ENCODE peak calls at places on chromosomes 7 and 10, in four cellular contexts. One of them, this sample, is unnamed. For H3K27me3 and H3K79me2, the result is how much of the 10 kb centered on the place peaks cover.

GRCh38 chr7:77209479-77210139 is 10.0 kb upstream of the FGL2 start:
- DNase-seq in K562: no peak
- DNase-seq in HepG2: no peak
- DNase-seq in GM12878: no peak
- DNase-seq in this sample: no peak

GRCh38 chr7:142496545-142496991 is 238.7 kb upstream of the PRSS58 start:
- DNase-seq in K562: peak
- DNase-seq in HepG2: peak
- DNase-seq in GM12878: no peak
- DNase-seq in this sample: peak

GRCh38 chr7:139075031-139075652 is 34.4 kb downstream of the ZC3HAV1 start:
- DNase-seq in K562: peak
- DNase-seq in HepG2: peak
- DNase-seq in GM12878: peak
- DNase-seq in this sample: peak

GRCh38 chr10:113991091-113991860 is 52.4 kb upstream of the ADRB1 start:
- DNase-seq in K562: no peak
- DNase-seq in HepG2: no peak
- DNase-seq in GM12878: no peak
- DNase-seq in this sample: no peak

GRCh38 chr7:148872198-148872597 is 11.9 kb downstream of the EZH2 start:
- DNase-seq in K562: no peak
- DNase-seq in HepG2: no peak
- DNase-seq in GM12878: no peak
- DNase-seq in this sample: no peak

GRCh38 chr7:234041-234711 is 41.8 kb downstream of the FAM20C start:
- DNase-seq in K562: no peak
- DNase-seq in HepG2: no peak
- DNase-seq in GM12878: no peak
- DNase-seq in this sample: no peak

GRCh38 chr7:120989571-120990220 is 1.2 kb downstream of the CPED1 start:
- DNase-seq in K562: no peak
- DNase-seq in HepG2: no peak
- DNase-seq in GM12878: no peak
- DNase-seq in this sample: no peak

GRCh38 chr10:124627851-124628675 is 116.1 kb downstream of the FAM53B start:
- DNase-seq in K562: peak
- DNase-seq in HepG2: no peak
- DNase-seq in GM12878: no peak
- DNase-seq in this sample: no peak

GRCh38 chr10:77546048-77546447 is 91.6 kb downstream of the KCNMA1 start:
- DNase-seq in K562: no peak
- DNase-seq in HepG2: no peak
- DNase-seq in GM12878: no peak
- DNase-seq in this sample: no peak

GRCh38 chr10:133261726-133262325 is 14.8 kb downstream of the ADAM8 start:
- DNase-seq in K562: peak
- DNase-seq in HepG2: no peak
- DNase-seq in GM12878: no peak
- DNase-seq in this sample: peak

GRCh38 chr10:70775679-70776454 is 9.3 kb downstream of the TBATA start:
- DNase-seq in K562: no peak
- DNase-seq in HepG2: no peak
- DNase-seq in GM12878: no peak
- DNase-seq in this sample: no peak

GRCh38 chr7:97006146-97006950 is 995 bp downstream of the DLX6 start:
- DNase-seq in K562: no peak
- DNase-seq in HepG2: peak
- DNase-seq in GM12878: no peak
- DNase-seq in this sample: peak
- TF ChIP-seq MYC in K562: no peak
- TF ChIP-seq MYC in HepG2: no peak
- TF ChIP-seq MYC in GM12878: no peak
- TF ChIP-seq MYC in this sample: no peak

GRCh38 chr7:131943211-131943610 is 386.8 kb upstream of the PODXL start:
- DNase-seq in K562: no peak
- DNase-seq in HepG2: no peak
- DNase-seq in GM12878: no peak
- DNase-seq in this sample: no peak
- H3K27me3 ChIP-seq in K562: under half
- H3K27me3 ChIP-seq in HepG2: under half
- H3K27me3 ChIP-seq in GM12878: under half
- H3K27me3 ChIP-seq in this sample: under half

GRCh38 chr10:92328999-92329398 is 38.0 kb downstream of the MARCHF5 start:
- DNase-seq in K562: no peak
- DNase-seq in HepG2: no peak
- DNase-seq in GM12878: no peak
- DNase-seq in this sample: no peak
- H3K79me2 ChIP-seq in K562: under half
- H3K79me2 ChIP-seq in HepG2: under half
- H3K79me2 ChIP-seq in GM12878: under half
- H3K79me2 ChIP-seq in this sample: half or more

DNA sequence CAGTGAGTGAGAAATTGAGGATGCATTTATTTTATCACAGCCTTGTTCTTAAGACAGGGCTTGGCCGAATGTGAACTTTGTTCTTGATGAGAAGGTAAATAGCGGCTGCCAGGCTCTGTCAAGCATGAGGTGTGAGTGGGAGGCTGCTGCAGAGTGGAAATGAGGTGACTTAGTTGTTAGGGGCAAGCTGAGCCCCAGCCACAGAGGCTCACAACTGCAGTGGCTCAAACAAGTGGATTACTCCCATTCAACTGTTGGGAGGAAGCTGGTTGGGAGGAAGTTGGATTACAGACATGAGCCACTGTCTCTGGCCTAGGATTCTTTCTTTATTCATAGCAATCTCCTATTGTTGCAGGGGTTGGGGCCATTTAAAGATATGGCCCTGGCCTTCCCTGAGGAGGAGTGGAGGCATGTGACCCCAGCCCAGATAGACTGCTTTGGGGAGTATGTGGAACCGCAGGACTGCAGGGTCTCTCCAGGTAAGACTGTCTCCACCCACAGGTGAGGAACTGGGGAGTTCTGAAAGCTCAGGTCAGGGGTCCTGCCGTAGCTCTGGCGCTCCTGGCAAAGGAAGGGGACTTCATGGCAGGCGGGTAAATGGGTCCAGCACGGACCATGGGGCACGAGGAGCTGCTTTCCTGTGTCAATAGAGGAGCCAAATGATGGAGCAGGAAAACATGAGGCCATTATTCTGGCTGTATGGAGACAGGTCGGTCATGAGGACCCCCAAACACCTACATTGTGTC is 7.1 kb downstream of the ZSCAN25 start:
- DNase-seq in K562: no peak
- DNase-seq in HepG2: no peak
- DNase-seq in GM12878: no peak
- DNase-seq in this sample: no peak
- TF ChIP-seq MYC in K562: no peak
- TF ChIP-seq MYC in HepG2: no peak
- TF ChIP-seq MYC in GM12878: no peak
- TF ChIP-seq MYC in this sample: no peak

GRCh38 chr10:57982091-57982490 is 285.6 kb downstream of the IPMK start:
- DNase-seq in K562: no peak
- DNase-seq in HepG2: no peak
- DNase-seq in GM12878: no peak
- DNase-seq in this sample: no peak

GRCh38 chr10:57983226-57983870 is 284.3 kb downstream of the IPMK start:
- DNase-seq in K562: no peak
- DNase-seq in HepG2: no peak
- DNase-seq in GM12878: no peak
- DNase-seq in this sample: no peak

GRCh38 chr10:57977262-57977661 is 290.4 kb downstream of the IPMK start:
- DNase-seq in K562: no peak
- DNase-seq in HepG2: no peak
- DNase-seq in GM12878: no peak
- DNase-seq in this sample: no peak

GRCh38 chr10:57979466-57979865 is 288.2 kb downstream of the IPMK start:
- DNase-seq in K562: no peak
- DNase-seq in HepG2: no peak
- DNase-seq in GM12878: no peak
- DNase-seq in this sample: no peak

GRCh38 chr10:57979986-57980385 is 287.7 kb downstream of the IPMK start:
- DNase-seq in K562: no peak
- DNase-seq in HepG2: no peak
- DNase-seq in GM12878: no peak
- DNase-seq in this sample: no peak
- H3K27me3 ChIP-seq in K562: under half
- H3K27me3 ChIP-seq in HepG2: under half
- H3K27me3 ChIP-seq in GM12878: under half
- H3K27me3 ChIP-seq in this sample: under half

DNA sequence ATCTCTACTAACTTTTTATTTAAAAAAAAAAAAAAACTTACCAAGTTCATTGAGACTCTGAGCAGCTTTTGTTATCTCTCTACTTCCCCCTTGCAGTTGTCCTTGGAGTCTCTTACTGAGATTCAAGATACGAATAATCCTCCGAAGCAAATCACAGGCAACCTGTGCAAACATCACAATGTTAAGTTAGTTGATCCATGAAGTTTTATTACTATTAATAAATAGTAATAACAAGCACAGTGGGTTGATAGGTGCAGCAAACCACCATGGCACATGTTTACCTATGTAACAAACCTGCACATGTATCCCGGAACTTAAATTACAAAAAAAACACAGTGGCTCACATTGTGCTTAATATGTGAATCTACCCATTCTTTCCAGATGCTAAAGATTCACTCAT is 36.5 kb downstream of the COG5 start:
- DNase-seq in K562: no peak
- DNase-seq in HepG2: no peak
- DNase-seq in GM12878: no peak
- DNase-seq in this sample: no peak
- H3K79me2 ChIP-seq in K562: under half
- H3K79me2 ChIP-seq in HepG2: under half
- H3K79me2 ChIP-seq in GM12878: under half
- H3K79me2 ChIP-seq in this sample: under half

GRCh38 chr10:126135177-126135576 is 238.8 kb downstream of the FANK1 start:
- DNase-seq in K562: no peak
- DNase-seq in HepG2: no peak
- DNase-seq in GM12878: no peak
- DNase-seq in this sample: no peak
- TF ChIP-seq MYC in K562: no peak
- TF ChIP-seq MYC in HepG2: no peak
- TF ChIP-seq MYC in GM12878: no peak
- TF ChIP-seq MYC in this sample: no peak

DNA sequence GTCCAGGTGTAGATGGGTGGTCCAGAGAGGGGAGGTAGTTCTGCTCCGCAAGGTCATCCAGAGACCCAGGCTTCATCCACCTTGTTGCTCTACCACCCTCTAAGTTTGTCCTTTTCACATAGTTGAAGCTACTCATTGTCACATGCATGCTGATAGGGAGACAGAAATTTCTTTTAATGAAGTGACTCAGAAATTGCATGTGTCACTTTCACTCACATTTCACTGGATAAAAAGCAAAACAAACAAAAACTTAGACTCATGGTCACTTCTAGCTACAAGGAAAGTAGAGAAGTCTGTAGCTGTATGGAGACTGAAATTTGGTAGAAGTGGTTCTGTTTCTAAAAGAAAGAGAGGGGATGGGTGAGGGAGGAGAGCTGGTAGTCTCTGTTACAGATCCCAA is 161.9 kb downstream of the SORCS3 start:
- DNase-seq in K562: no peak
- DNase-seq in HepG2: no peak
- DNase-seq in GM12878: no peak
- DNase-seq in this sample: no peak
- H3K27me3 ChIP-seq in K562: under half
- H3K27me3 ChIP-seq in HepG2: under half
- H3K27me3 ChIP-seq in GM12878: under half
- H3K27me3 ChIP-seq in this sample: under half

This sample was measured in endothelial cell of umbilical vein.